ENCODE peak calls at places on chromosomes 3 and 15, in nine cellular contexts. C is GM10248; O is nephron progenitor cell; J is hippocampal formation; R is psoas muscle; Y is NCI-H1694 treated with DMSO at 0.1 percent for 48 hours; H is stimulated activated CD8-positive, alpha-beta memory T cell treated with anti-CD3 and anti-CD28 coated beads, Interleukin-15, amount 100 ng/mL, for 24 hours; U is SW 1271; I is NCI-H446. D is an unnamed sample.

GRCh38 chr3:123321806-123322205 is 120.1 kb downstream of the SEC22A start:
- DNase-seq in I (no peak), Y (no peak), R (no peak), C (no peak), U (no peak), J (no peak), H (no peak), O (no peak), D (no peak)

GRCh38 chr3:120348065-120348980 is 831 bp downstream of the LRRC58 start:
- DNase-seq in H (no peak), J (no peak), O (no peak), Y (peak; percentile 41), C (peak; percentile 57), R (no peak), I (peak; percentile 41), U (no peak), D (no peak)

GRCh38 chr3:47854267-47854666 is 51.3 kb downstream of the DHX30 start:
- DNase-seq in O (no peak), C (no peak), J (no peak), Y (no peak), H (no peak), R (no peak), I (no peak), U (no peak), D (no peak)

GRCh38 chr15:67968564-67969440 is 85.3 kb upstream of the PIAS1 start:
- DNase-seq in I (peak; percentile 81), C (no peak), Y (peak; percentile 74), U (no peak), R (no peak), O (peak; percentile 45), J (no peak), H (no peak), D (no peak)

GRCh38 chr3:72143970-72144717 is 359.2 kb upstream of the PROK2 start:
- DNase-seq in Y (no peak), J (no peak), R (no peak), I (no peak), C (no peak), U (no peak), H (no peak), O (no peak), D (no peak)

GRCh38 chr3:108469126-108469525 is 41.3 kb downstream of the MYH15 start:
- DNase-seq in U (no peak), O (no peak), J (no peak), Y (no peak), H (no peak), C (no peak), I (no peak), R (no peak), D (no peak)

GRCh38 chr3:155572085-155572484 is 172.8 kb downstream of the PLCH1 start:
- DNase-seq in J (no peak), O (no peak), H (no peak), U (no peak), R (no peak), Y (peak; percentile 83), C (no peak), I (peak; percentile 79), D (no peak)

GRCh38 chr3:50164056-50164455 is 8.9 kb downstream of the SEMA3F start:
- DNase-seq in I (peak; percentile 88), J (peak; percentile 14), Y (no peak), O (no peak), H (no peak), C (no peak), R (peak; percentile 94), U (no peak), D (peak; percentile 96)

GRCh38 chr15:72271895-72272212 is 500 bp downstream of the PARP6 start:
- DNase-seq in J (no peak), O (no peak), H (no peak), Y (no peak), I (no peak), C (peak; percentile 27), R (no peak), U (no peak), D (no peak)

GRCh38 chr3:188915137-188915536 is 256.6 kb upstream of the TPRG1 start:
- DNase-seq in I (no peak), H (no peak), U (no peak), Y (no peak), J (no peak), R (no peak), C (no peak), O (no peak), D (no peak)

GRCh38 chr3:130539005-130539404 is 22.0 kb downstream of the COL6A6 start:
- DNase-seq in O (peak; percentile 69), J (no peak), C (peak; percentile 32), R (no peak), U (peak; percentile 5), Y (peak; percentile 2), H (no peak), I (peak; percentile 48), D (no peak)

GRCh38 chr3:122001892-122002291 is 20.2 kb downstream of the ILDR1 start:
- DNase-seq in H (no peak), O (no peak), J (no peak), R (no peak), U (no peak), C (no peak), Y (no peak), I (no peak), D (no peak)

GRCh38 chr3:38836561-38836960 is 20.5 kb upstream of the SCN10A start:
- DNase-seq in H (no peak), Y (no peak), J (no peak), R (no peak), O (no peak), I (no peak), C (no peak), U (no peak), D (no peak)

GRCh38 chr15:87733005-87733404 is 523.5 kb downstream of the NTRK3 start:
- DNase-seq in Y (no peak), H (no peak), J (no peak), R (no peak), U (no peak), I (no peak), O (peak; percentile 17), C (no peak), D (no peak)

GRCh38 chr3:190224466-190225185 is 97.6 kb downstream of the CLDN1 start:
- DNase-seq in H (no peak), I (no peak), Y (no peak), O (no peak), R (no peak), J (no peak), C (no peak), U (no peak), D (no peak)

GRCh38 chr3:55588120-55588765 is 101.1 kb upstream of the WNT5A start:
- DNase-seq in I (no peak), R (no peak), O (no peak), J (no peak), C (peak; percentile 41), H (no peak), U (no peak), Y (no peak), D (no peak)

GRCh38 chr15:74884428-74885223 is 5.2 kb upstream of the MPI start:
- DNase-seq in H (no peak), U (no peak), Y (no peak), I (no peak), O (no peak), C (no peak), J (no peak), R (no peak), D (no peak)

GRCh38 chr3:197124713-197125112 is 95.1 kb upstream of the MELTF start:
- DNase-seq in H (no peak), J (no peak), O (no peak), C (no peak), U (no peak), R (no peak), I (no peak), Y (no peak), D (no peak)

GRCh38 chr3:131221731-131222130 is 159.8 kb upstream of the NUDT16 start:
- DNase-seq in U (no peak), C (no peak), I (no peak), J (no peak), O (no peak), Y (no peak), R (no peak), H (no peak), D (no peak)

GRCh38 chr15:64856429-64857145 is 14.9 kb downstream of the PLEKHO2 start:
- DNase-seq in H (no peak), Y (no peak), J (peak; percentile 92), U (no peak), O (peak; percentile 33), C (no peak), R (peak; percentile 64), I (no peak), D (peak; percentile 83)

GRCh38 chr3:193830791-193831191 is 237.8 kb downstream of the OPA1 start:
- DNase-seq in R (no peak), J (peak; percentile 10), U (no peak), I (peak; percentile 31), C (no peak), Y (peak; percentile 48), O (no peak), H (no peak), D (no peak)

GRCh38 chr3:160016972-160017371 is 28.3 kb downstream of the IL12A start:
- DNase-seq in O (no peak), H (no peak), C (no peak), U (no peak), R (no peak), J (no peak), Y (no peak), I (no peak), D (no peak)

GRCh38 chr3:84772841-84773240 is 185.9 kb upstream of the CADM2 start:
- DNase-seq in I (peak; percentile 2), O (no peak), H (no peak), J (no peak), U (no peak), C (no peak), R (no peak), Y (no peak), D (no peak)

GRCh38 chr3:49653636-49654035 is 20.5 kb upstream of the APEH start:
- DNase-seq in I (no peak), J (no peak), H (no peak), R (peak; percentile 36), Y (no peak), C (no peak), U (no peak), O (no peak), D (no peak)

GRCh38 chr3:187139895-187140253 is 578 bp upstream of the RPL39L start:
- DNase-seq in O (no peak), C (no peak), I (no peak), J (no peak), U (no peak), Y (no peak), R (no peak), H (no peak), D (no peak)

GRCh38 chr15:81357178-81357686 is 16.8 kb downstream of the TMC3 start:
- DNase-seq in H (no peak), I (no peak), U (no peak), J (no peak), O (no peak), Y (no peak), R (no peak), C (no peak), D (no peak)

GRCh38 chr15:88465633-88466219 is 1.5 kb downstream of the MRPL46 start:
- DNase-seq in O (no peak), R (no peak), U (no peak), H (no peak), I (no peak), Y (no peak), C (no peak), J (no peak), D (no peak)

GRCh38 chr3:194404365-194405140 is 5.5 kb upstream of the GP5 start:
- DNase-seq in Y (peak; percentile 57), U (no peak), I (peak; percentile 76), J (no peak), R (no peak), H (no peak), C (no peak), O (peak; percentile 36), D (no peak)

GRCh38 chr15:85558747-85559327 is 178.4 kb downstream of the AKAP13 start:
- DNase-seq in O (no peak), C (no peak), Y (no peak), J (no peak), U (no peak), R (no peak), I (no peak), H (no peak), D (no peak)

GRCh38 chr15:72289597-72290325 is 17.4 kb upstream of the PARP6 start:
- DNase-seq in Y (no peak), H (no peak), O (peak; percentile 4), U (no peak), I (no peak), J (no peak), R (no peak), C (no peak), D (no peak)

GRCh38 chr3:153927107-153927506 is 194.1 kb upstream of the ARHGEF26 start:
- DNase-seq in J (no peak), I (no peak), O (no peak), H (no peak), U (no peak), Y (no peak), C (peak; percentile 11), R (no peak), D (no peak)